ENCODE peak calls at places on chromosomes 7 and 10, in four cellular contexts. L is CD4-positive, alpha-beta T cell; R is ovary; Z is tibial artery. X is an unnamed sample.

GRCh38 chr7:82694020-82694419 is 250.4 kb upstream of the CACNA2D1 start:
- DNase-seq in L (no peak), Z (no peak), R (no peak), X (no peak)

GRCh38 chr7:43071604-43072003 is 40.8 kb upstream of the HECW1 start:
- DNase-seq in L (no peak), R (no peak), Z (no peak), X (no peak)

GRCh38 chr10:13942030-13942429 is 355.3 kb downstream of the PRPF18 start:
- DNase-seq in Z (no peak), L (no peak), R (no peak), X (no peak)

GRCh38 chr10:30600005-30600404 is 29.5 kb downstream of the LYZL2 start:
- DNase-seq in L (no peak), R (no peak), Z (no peak), X (no peak)

GRCh38 chr7:17584822-17585221 is 286.4 kb downstream of the AHR start:
- DNase-seq in L (no peak), Z (no peak), R (no peak), X (no peak)

GRCh38 chr7:75916259-75916658 is 1.3 kb downstream of the POR start:
- DNase-seq in L (no peak), Z (no peak), R (no peak), X (no peak)

GRCh38 chr10:22477365-22478287 is 132.3 kb downstream of the SPAG6 start:
- DNase-seq in R (no peak), L (no peak), Z (no peak), X (no peak)

GRCh38 chr10:122567056-122567660 is 6.6 kb downstream of the DMBT1 start:
- DNase-seq in R (peak), Z (no peak), L (no peak), X (peak)

GRCh38 chr7:69430502-69431145 is 167.7 kb upstream of the AUTS2 start:
- DNase-seq in R (peak), L (no peak), Z (peak), X (no peak)

GRCh38 chr7:31791881-31792280 is 104.9 kb downstream of the PPP1R17 start:
- DNase-seq in Z (no peak), R (no peak), L (no peak), X (no peak)

GRCh38 chr10:49303711-49304110 is 4.7 kb downstream of the C10orf71 start:
- DNase-seq in Z (no peak), R (no peak), L (no peak), X (no peak)

GRCh38 chr7:51259766-51260165 is 56.8 kb downstream of the COBL start:
- DNase-seq in L (no peak), Z (no peak), R (no peak), X (no peak)

GRCh38 chr10:118712930-118713634 is 41.7 kb downstream of the CACUL1 start:
- DNase-seq in Z (no peak), R (no peak), L (no peak), X (no peak)

GRCh38 chr10:98610301-98610700 is 163.6 kb upstream of the HPS1 start:
- DNase-seq in R (no peak), L (no peak), Z (no peak), X (no peak)

GRCh38 chr7:46444266-46444665 is 523.2 kb upstream of the IGFBP3 start:
- DNase-seq in R (no peak), L (no peak), Z (no peak), X (no peak)

GRCh38 chr7:36945612-36946400 is 221.5 kb upstream of the AOAH start:
- DNase-seq in L (no peak), R (no peak), Z (no peak), X (no peak)

GRCh38 chr10:53236941-53237340 is 464.4 kb upstream of the MBL2 start:
- DNase-seq in Z (no peak), L (no peak), R (no peak), X (no peak)

GRCh38 chr10:113199459-113199858 is 249.4 kb downstream of the TCF7L2 start:
- DNase-seq in Z (no peak), R (no peak), L (no peak), X (no peak)

GRCh38 chr7:45133352-45133751 is 21.9 kb upstream of the TBRG4 start:
- DNase-seq in Z (no peak), R (no peak), L (no peak), X (peak)

GRCh38 chr7:66815976-66816375 is 75.4 kb downstream of the RABGEF1 start:
- DNase-seq in R (no peak), Z (no peak), L (no peak), X (no peak)

GRCh38 chr10:115001506-115002381 is 63.7 kb downstream of the TRUB1 start:
- DNase-seq in R (peak), L (no peak), Z (no peak), X (no peak)

GRCh38 chr10:88174391-88174790 is 311.0 kb downstream of the PTEN start:
- DNase-seq in L (no peak), R (no peak), Z (no peak), X (no peak)

GRCh38 chr7:46747869-46748576 is 827.0 kb upstream of the IGFBP3 start:
- DNase-seq in L (no peak), Z (no peak), R (no peak), X (no peak)

GRCh38 chr7:45589915-45590678 is 15.9 kb downstream of the ADCY1 start:
- DNase-seq in R (no peak), Z (no peak), L (no peak), X (no peak)

GRCh38 chr10:130301026-130301892 is 165.1 kb downstream of the GLRX3 start:
- DNase-seq in R (peak), Z (peak), L (peak), X (peak)

GRCh38 chr10:120543291-120543690 is 86.3 kb downstream of the PLPP4 start:
- DNase-seq in Z (no peak), L (no peak), R (no peak), X (no peak)

GRCh38 chr7:98185101-98185500 is 26.1 kb upstream of the BHLHA15 start:
- DNase-seq in Z (no peak), R (no peak), L (no peak), X (no peak)

GRCh38 chr7:121562274-121562673 is 166.2 kb upstream of the FAM3C start:
- DNase-seq in R (no peak), Z (no peak), L (no peak), X (no peak)

GRCh38 chr10:44935201-44935960 is 24.2 kb upstream of the RASSF4 start:
- DNase-seq in L (no peak), Z (no peak), R (no peak), X (no peak)

GRCh38 chr10:80204801-80205477 is 398 bp downstream of the ANXA11 start:
- DNase-seq in L (peak), R (peak), Z (no peak), X (peak)

GRCh38 chr10:121734517-121735137 is 136.4 kb upstream of the FGFR2 start:
- DNase-seq in R (peak), Z (no peak), L (no peak), X (no peak)

GRCh38 chr7:71173955-71174354 is 42.0 kb downstream of the GALNT17 start:
- DNase-seq in L (no peak), R (peak), Z (no peak), X (no peak)

GRCh38 chr10:71742301-71743098 is 22.9 kb upstream of the C10orf105 start:
- DNase-seq in L (no peak), R (no peak), Z (no peak), X (peak)

GRCh38 chr10:116970050-116970449 is 34.9 kb downstream of the SHTN1 start:
- DNase-seq in R (no peak), L (no peak), Z (no peak), X (no peak)

GRCh38 chr10:31803606-31804195 is 124.9 kb downstream of the ARHGAP12 start:
- DNase-seq in L (no peak), Z (no peak), R (no peak), X (no peak)

GRCh38 chr10:28215930-28216329 is 86.9 kb downstream of the MPP7 start:
- DNase-seq in L (no peak), R (no peak), Z (no peak), X (no peak)

GRCh38 chr10:102408728-102409603 is 9.6 kb downstream of the PSD start:
- DNase-seq in Z (no peak), L (peak), R (peak), X (peak)

DNA sequence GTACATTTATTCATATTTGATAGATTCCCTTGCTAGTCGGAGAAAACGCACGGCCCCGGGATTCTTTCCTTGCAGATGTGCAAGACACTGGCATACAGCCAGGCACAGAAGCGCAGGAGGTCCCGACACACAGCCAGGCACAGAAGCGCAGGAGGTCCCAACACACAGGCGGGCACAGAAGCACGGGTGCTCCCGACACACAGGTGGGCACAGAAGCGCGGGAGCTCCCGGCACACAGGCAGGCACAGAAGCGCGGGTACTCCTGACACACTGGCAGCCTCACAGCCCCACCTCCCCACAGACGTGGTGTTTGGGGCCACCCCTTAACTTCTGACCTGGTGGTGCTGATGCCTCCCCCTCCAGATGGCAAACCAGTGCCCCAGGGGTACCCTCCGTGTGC is 237.3 kb downstream of the ZMYND11 start:
- DNase-seq in Z (no peak), R (peak), L (no peak), X (no peak)
- H3K27ac ChIP-seq in Z (peak), R (peak), L (no peak), X (no peak)

GRCh38 chr7:33646166-33646565 is 259.2 kb upstream of the BMPER start:
- DNase-seq in L (no peak), Z (no peak), R (no peak), X (no peak)

GRCh38 chr7:33646992-33647391 is 258.3 kb upstream of the BMPER start:
- DNase-seq in L (no peak), Z (no peak), R (no peak), X (no peak)

GRCh38 chr7:33644489-33644888 is 260.9 kb upstream of the BMPER start:
- DNase-seq in Z (no peak), L (no peak), R (no peak), X (no peak)

GRCh38 chr7:33643497-33643896 is 261.8 kb upstream of the BMPER start:
- DNase-seq in L (no peak), Z (no peak), R (no peak), X (no peak)

DNA sequence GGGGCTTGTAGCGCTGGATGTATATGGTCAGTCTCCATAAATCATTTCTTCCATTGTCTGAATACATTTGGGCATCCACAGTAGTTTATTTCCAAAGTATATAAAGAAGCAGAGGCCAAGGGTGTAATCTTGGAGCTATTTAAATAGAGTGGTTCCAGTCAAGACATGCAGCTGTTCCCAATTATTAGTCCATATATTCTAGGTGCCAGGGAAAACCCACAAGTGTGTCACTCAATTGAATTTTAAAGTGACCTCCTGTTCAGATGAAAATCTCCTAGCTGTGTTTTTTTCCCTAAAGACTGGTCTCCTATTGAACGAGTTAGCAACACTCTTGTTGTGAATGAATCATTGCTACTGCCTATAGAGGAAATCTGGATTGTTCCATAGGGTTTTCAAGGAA is 260.2 kb upstream of the BMPER start:
- DNase-seq in Z (no peak), R (no peak), L (no peak), X (no peak)
- H3K27ac ChIP-seq in Z (no peak), R (no peak), L (no peak), X (no peak)

GRCh38 chr7:150744041-150744656 is 6.9 kb downstream of the GIMAP5 start:
- DNase-seq in R (no peak), Z (no peak), L (no peak), X (no peak)

GRCh38 chr7:150745086-150745485 is 7.9 kb downstream of the GIMAP5 start:
- DNase-seq in Z (no peak), L (no peak), R (no peak), X (no peak)

GRCh38 chr7:150745868-150746267 is 8.7 kb downstream of the GIMAP5 start:
- DNase-seq in L (no peak), R (no peak), Z (no peak), X (no peak)

GRCh38 chr7:150748402-150748801 is 11.2 kb downstream of the GIMAP5 start:
- DNase-seq in Z (no peak), L (no peak), R (no peak), X (no peak)

GRCh38 chr7:150746931-150747330 is 9.7 kb downstream of the GIMAP5 start:
- DNase-seq in L (peak), Z (no peak), R (no peak), X (no peak)
- H3K27ac ChIP-seq in L (peak), Z (no peak), R (no peak), X (no peak)

DNA sequence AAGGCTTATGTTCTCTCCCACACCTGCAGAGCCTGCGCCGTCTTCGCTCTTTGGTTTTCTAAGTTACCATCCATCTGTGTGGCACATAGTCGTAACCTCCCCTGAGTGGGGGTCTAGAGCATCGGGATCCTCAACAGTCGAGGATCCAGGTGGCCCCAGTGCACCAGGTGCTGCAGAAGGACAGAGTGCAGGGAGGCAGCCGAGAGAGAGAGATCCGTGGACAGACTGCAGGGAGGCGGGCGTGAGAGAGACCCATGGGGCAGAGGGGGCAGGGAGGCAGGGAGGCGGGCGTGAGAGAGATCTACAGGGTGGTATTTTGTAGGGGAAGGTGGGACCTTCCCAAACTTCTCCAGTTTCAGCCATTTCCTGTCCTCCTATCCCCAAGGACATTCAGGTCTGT is 42.3 kb downstream of the PFKP start:
- DNase-seq in R (no peak), L (no peak), Z (no peak), X (no peak)
- H3K27ac ChIP-seq in R (no peak), L (no peak), Z (no peak), X (no peak)

DNA sequence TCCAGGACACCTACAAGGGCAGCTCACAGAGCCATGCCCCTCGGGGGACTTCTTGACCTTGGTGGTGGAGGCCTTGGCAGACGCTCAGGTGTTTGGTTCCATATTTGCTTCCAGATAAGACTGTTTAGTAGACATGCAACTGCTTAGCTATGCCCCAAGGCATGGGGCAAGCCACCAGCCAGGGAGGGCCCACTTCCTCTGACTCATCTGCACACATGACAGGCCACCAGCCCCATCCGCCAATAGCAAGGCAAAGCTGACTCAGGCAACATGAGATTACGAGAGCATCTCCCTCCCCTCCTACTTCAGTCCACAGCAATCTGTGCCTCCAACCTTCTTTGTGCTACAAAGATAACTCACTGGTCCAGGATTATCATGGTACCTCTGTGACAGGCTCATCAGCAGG is 54.9 kb downstream of the KCNMA1 start:
- DNase-seq in R (no peak), L (no peak), Z (no peak), X (no peak)
- H3K27ac ChIP-seq in R (no peak), L (no peak), Z (no peak), X (no peak)

GRCh38 chr7:130938661-130939060 is 204.7 kb upstream of the KLF14 start:
- DNase-seq in L (no peak), Z (no peak), R (no peak), X (peak)

GRCh38 chr7:130935564-130936157 is 201.7 kb upstream of the KLF14 start:
- DNase-seq in L (no peak), R (no peak), Z (no peak), X (no peak)

GRCh38 chr7:130937830-130938229 is 203.8 kb upstream of the KLF14 start:
- DNase-seq in Z (no peak), L (no peak), R (no peak), X (no peak)

GRCh38 chr7:130936202-130936931 is 202.4 kb upstream of the KLF14 start:
- DNase-seq in L (no peak), R (no peak), Z (no peak), X (no peak)

GRCh38 chr7:130937016-130937415 is 203.0 kb upstream of the KLF14 start:
- DNase-seq in L (no peak), R (no peak), Z (no peak), X (no peak)
- H3K27ac ChIP-seq in L (no peak), R (no peak), Z (no peak), X (no peak)